ENCODE peak calls at places on chromosomes 1 and 21, in six cellular contexts. G is CD8-positive, alpha-beta T cell; H is fibroblast of pulmonary artery; N is heart left ventricle; J is lower lobe of right lung; B is uterus. D is an unnamed sample.
A peak's percentile ranks its signal among the peaks of the same experiment; 100 is the strongest.

GRCh38 chr1:41810446-41810845 is 108.3 kb downstream of the HIVEP3 start:
- DNase-seq in N (no peak), G (no peak), J (no peak), H (peak; percentile 61), B (no peak), D (peak; percentile 42)

GRCh38 chr1:172845371-172845770 is 186.5 kb downstream of the FASLG start:
- DNase-seq in B (no peak), J (no peak), H (peak; percentile 51), N (no peak), G (no peak), D (no peak)

GRCh38 chr1:160639652-160640051 is 7.2 kb downstream of the SLAMF1 start:
- DNase-seq in N (no peak), H (peak; percentile 21), G (no peak), B (no peak), J (no peak), D (no peak)

GRCh38 chr1:55375617-55376258 is 160.6 kb upstream of the USP24 start:
- DNase-seq in N (peak; percentile 36), H (peak; percentile 68), G (no peak), B (peak; percentile 34), J (no peak), D (peak; percentile 15)

GRCh38 chr1:21048462-21048861 is 128.2 kb downstream of the EIF4G3 start:
- DNase-seq in B (no peak), J (no peak), N (no peak), G (no peak), H (no peak), D (no peak)

GRCh38 chr21:42848932-42849758 is 30.2 kb downstream of the WDR4 start:
- DNase-seq in B (no peak), H (no peak), J (peak; percentile 39), N (no peak), G (no peak), D (no peak)

GRCh38 chr21:37032293-37032692 is 25.8 kb downstream of the RIPPLY3 start:
- DNase-seq in G (no peak), J (no peak), B (no peak), H (no peak), N (no peak), D (no peak)

GRCh38 chr1:167135281-167135840 is 41.5 kb downstream of the STYXL2 start:
- DNase-seq in J (no peak), H (no peak), G (no peak), B (no peak), N (no peak), D (no peak)

GRCh38 chr1:219876798-219877209 is 51.6 kb downstream of the SLC30A10 start:
- DNase-seq in G (no peak), N (no peak), H (peak; percentile 3), B (no peak), J (no peak), D (no peak)

GRCh38 chr1:83113686-83114085 is 885.2 kb downstream of the TTLL7 start:
- DNase-seq in J (no peak), G (no peak), B (no peak), N (no peak), H (no peak), D (no peak)

GRCh38 chr1:115969509-115969908 is 6.8 kb upstream of the SLC22A15 start:
- DNase-seq in J (no peak), G (no peak), H (no peak), N (no peak), B (no peak), D (no peak)

GRCh38 chr1:154342132-154342531 is 16.8 kb downstream of the ATP8B2 start:
- DNase-seq in G (no peak), J (no peak), H (no peak), B (no peak), N (no peak), D (no peak)

GRCh38 chr1:198701766-198702539 is 63.1 kb downstream of the PTPRC start:
- DNase-seq in J (no peak), H (no peak), G (no peak), B (no peak), N (no peak), D (no peak)

GRCh38 chr21:36127250-36127904 is 7.5 kb upstream of the CBR3 start:
- DNase-seq in N (no peak), B (no peak), H (no peak), J (no peak), G (no peak), D (no peak)

GRCh38 chr1:204178487-204179281 is 12.5 kb upstream of the REN start:
- DNase-seq in B (no peak), J (peak; percentile 12), G (no peak), N (no peak), H (no peak), D (no peak)

GRCh38 chr1:164784960-164785359 is 226.0 kb downstream of the PBX1 start:
- DNase-seq in H (no peak), G (no peak), N (no peak), B (no peak), J (no peak), D (no peak)

GRCh38 chr1:95098196-95098595 is 19.0 kb upstream of the TLCD4 start:
- DNase-seq in N (no peak), G (no peak), J (no peak), H (no peak), B (no peak), D (peak; percentile 85)

GRCh38 chr1:101316276-101316675 is 79.5 kb downstream of the S1PR1 start:
- DNase-seq in J (no peak), N (no peak), H (no peak), B (no peak), G (no peak), D (no peak)

GRCh38 chr1:8889925-8890785 is 11.7 kb upstream of the ENO1 start:
- DNase-seq in B (peak; percentile 70), G (no peak), H (peak; percentile 93), J (peak; percentile 75), N (peak; percentile 89), D (peak; percentile 59)

GRCh38 chr1:180929389-180929788 is 16.7 kb downstream of the KIAA1614 start:
- DNase-seq in N (no peak), G (no peak), B (no peak), J (no peak), H (no peak), D (no peak)

GRCh38 chr1:214551052-214551435 is 358 bp downstream of the PTPN14 start:
- DNase-seq in N (peak; percentile 74), B (peak; percentile 63), J (peak; percentile 59), H (no peak), G (no peak), D (no peak)

DNA sequence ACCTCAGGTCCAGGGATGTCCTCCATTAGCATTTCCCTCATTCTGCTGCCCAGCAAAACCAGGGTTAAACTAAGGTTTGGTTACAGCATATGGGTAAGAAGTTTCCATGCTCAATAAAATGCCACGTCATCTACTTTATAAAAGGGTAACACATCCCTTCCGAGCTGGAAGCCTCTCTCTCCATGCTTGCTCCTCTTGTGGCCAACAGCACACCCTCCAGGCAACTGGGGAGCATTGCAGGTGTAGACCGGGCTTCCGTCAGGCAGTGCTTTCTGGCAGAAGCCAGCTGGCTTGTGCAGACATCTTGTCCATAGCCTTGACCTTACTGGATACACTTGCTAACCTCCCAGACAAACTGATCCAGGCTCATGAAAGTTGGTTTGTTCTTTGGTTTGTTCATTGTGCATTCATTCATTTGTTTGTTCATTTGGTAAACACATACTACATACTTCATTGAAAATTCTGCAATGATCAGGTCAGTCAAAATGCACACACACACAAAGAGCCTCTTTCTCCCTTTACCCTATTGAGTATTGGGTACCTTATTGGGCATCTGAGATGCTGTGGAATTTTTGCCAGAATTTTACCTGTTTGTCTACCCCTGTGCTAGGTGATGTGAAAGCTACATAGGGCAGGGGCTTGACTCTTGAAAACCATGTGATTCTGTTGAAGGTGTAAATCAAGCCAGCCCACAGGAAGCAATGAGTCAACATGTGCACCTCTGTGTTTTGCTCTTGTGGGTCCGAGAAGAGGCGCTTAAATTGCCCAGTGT is 422.8 kb downstream of the CAMTA1 start:
- DNase-seq in B (no peak), G (no peak), N (peak; percentile 31), H (peak; percentile 52), J (no peak), D (peak; percentile 15)
- TF ChIP-seq CTCF in B (no peak), G (no peak), N (peak; percentile 64), H (peak; percentile 52), J (peak; percentile 57), D (peak; percentile 67)

DNA sequence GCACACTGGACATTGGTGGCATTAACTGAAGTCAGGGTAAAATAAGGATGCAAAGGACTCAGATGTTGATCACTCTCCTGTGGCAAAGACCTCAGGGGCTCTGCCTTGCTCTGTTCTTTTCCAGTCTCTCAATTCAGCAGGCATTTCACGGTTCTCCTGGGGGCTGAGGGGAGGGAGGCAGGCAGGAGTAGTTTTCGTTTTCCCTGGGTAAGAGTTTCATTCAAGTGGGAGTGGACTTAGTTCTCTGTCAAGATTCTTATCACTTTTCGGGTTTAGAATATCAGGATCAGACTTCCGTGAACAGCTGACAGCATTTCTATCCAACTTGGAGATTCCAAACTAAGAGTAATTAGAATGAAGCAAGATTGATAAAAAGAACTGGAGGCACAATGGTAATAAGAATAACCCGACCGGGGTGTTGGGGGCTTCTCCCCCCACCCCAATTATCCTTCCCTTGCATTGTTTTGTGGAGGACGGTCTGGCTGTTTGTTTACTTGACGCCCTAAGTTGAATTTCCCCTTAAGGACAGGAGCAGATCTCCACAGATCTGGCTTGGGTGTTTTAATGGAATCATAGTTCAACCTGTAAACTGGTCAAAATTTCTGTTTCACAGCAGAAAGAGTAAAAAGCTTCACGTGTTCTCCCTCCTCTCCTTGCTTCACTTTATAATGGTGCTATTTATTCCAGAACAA is 2.4 kb upstream of the ATF3 start:
- DNase-seq in J (no peak), B (no peak), H (no peak), N (no peak), G (no peak), D (no peak)
- H3K4me3 ChIP-seq in J (peak overlapping the region; percentile 71), B (peak overlapping the region; percentile 53), H (no peak overlapping the region), N (peak overlapping the region; percentile 82), G (peak overlapping the region; percentile 75), D (no peak overlapping the region)

GRCh38 chr1:97186381-97186780 is 464.8 kb downstream of the PTBP2 start:
- DNase-seq in N (no peak), J (no peak), G (no peak), B (no peak), H (peak; percentile 22), D (no peak)
- TF ChIP-seq CTCF in N (no peak), J (no peak), G (no peak), B (no peak), H (peak; percentile 20), D (no peak)

DNA sequence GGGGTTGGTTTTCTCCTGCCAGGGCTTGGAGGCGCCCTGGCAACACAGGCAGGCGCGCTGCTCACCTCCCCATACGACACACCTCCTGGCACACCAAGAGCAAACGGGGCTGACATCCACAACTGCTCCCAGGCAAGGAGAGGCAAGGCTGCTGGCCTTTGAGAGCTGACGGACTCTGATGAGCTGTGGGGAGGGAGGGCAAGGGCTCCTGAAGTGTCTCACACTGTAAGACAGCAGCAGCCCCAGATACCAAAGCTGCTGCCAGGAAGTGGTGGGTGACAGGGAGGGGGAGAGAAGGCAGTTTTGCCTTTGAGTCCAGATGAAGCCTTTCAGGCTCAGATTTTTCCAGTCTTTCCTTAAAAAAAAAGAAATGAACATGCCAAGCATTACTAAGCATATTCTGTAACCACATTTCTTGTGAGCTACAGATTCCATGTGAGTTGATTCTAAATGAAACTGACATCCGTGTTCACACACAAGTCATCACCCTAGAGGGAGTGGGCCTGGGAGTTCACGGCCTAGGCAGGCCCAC is 24.3 kb downstream of the PGBD5 start:
- DNase-seq in H (peak; percentile 6), G (no peak), B (no peak), N (no peak), J (no peak), D (no peak)
- H3K4me3 ChIP-seq in H (no peak overlapping the region), G (no peak overlapping the region), B (no peak overlapping the region), N (no peak overlapping the region), J (no peak overlapping the region), D (no peak overlapping the region)

GRCh38 chr1:46544561-46545240 is 6.7 kb downstream of the KNCN start:
- DNase-seq in J (no peak), G (no peak), H (no peak), N (no peak), B (no peak), D (no peak)
- TF ChIP-seq CTCF in J (no peak), G (no peak), H (no peak), N (no peak), B (no peak), D (no peak)